ENCODE peak calls at places on chromosomes 11 and 22, in ten cellular contexts. P is body of pancreas, G is tibial nerve, M is HTR-8/SVneo, D is T-cell, S is nephron progenitor cell, R is AG04449, C is A172, Z is cardiac muscle cell, V is activated T-helper 1 cell treated with Interleukin-2 at 50 U/mL for 16 hours. O is an unnamed sample.

GRCh38 chr11:15158351-15159015 is 43.8 kb downstream of the INSC start:
- DNase-seq in P (no peak), G (no peak), M (no peak), D (no peak), S (no peak), R (no peak), C (no peak), Z (peak), V (no peak), O (no peak)

GRCh38 chr22:48717076-48717810 is 1110.4 kb downstream of the BRD1 start:
- DNase-seq in P (no peak), G (no peak), M (no peak), D (no peak), S (no peak), R (no peak), C (no peak), Z (no peak), V (no peak), O (no peak)

GRCh38 chr11:123454060-123454651 is 24.1 kb downstream of the GRAMD1B start:
- DNase-seq in P (no peak), G (no peak), M (no peak), D (no peak), S (no peak), R (no peak), C (peak), Z (peak), V (no peak), O (peak)

GRCh38 chr11:58770627-58771457 is 39.1 kb upstream of the GLYAT start:
- DNase-seq in P (no peak), G (no peak), M (no peak), D (no peak), S (no peak), R (no peak), C (peak), Z (no peak), V (no peak), O (no peak)

GRCh38 chr11:43943931-43944751 is 1.7 kb downstream of the C11orf96 start:
- DNase-seq in P (no peak), G (no peak), M (no peak), D (no peak), S (peak), R (no peak), C (peak), Z (peak), V (no peak), O (no peak)

GRCh38 chr11:130472434-130472961 is 24.1 kb downstream of the ADAMTS15 start:
- DNase-seq in P (no peak), G (no peak), M (no peak), D (no peak), S (no peak), R (no peak), C (no peak), Z (no peak), V (no peak), O (no peak)

GRCh38 chr22:37331034-37331428 is 48.7 kb downstream of the CYTH4 start:
- DNase-seq in P (no peak), G (no peak), M (no peak), D (no peak), S (no peak), R (no peak), C (no peak), Z (peak), V (no peak), O (no peak)

GRCh38 chr22:28716686-28717085 is 24.9 kb downstream of the CHEK2 start:
- DNase-seq in P (no peak), G (no peak), M (no peak), D (no peak), S (no peak), R (peak), C (no peak), Z (no peak), V (no peak), O (no peak)

GRCh38 chr11:100719809-100720221 is 32.7 kb downstream of the ARHGAP42 start:
- DNase-seq in P (peak), G (peak), M (peak), D (no peak), S (no peak), R (peak), C (peak), Z (peak), V (no peak), O (peak)

GRCh38 chr11:59669611-59670009 is 773 bp upstream of the PATL1 start:
- DNase-seq in P (peak), G (peak), M (peak), D (no peak), S (no peak), R (peak), C (no peak), Z (peak), V (no peak), O (peak)

GRCh38 chr11:2269601-2270321 is 627 bp downstream of the ASCL2 start:
- DNase-seq in P (no peak), G (peak), M (no peak), D (peak), S (peak), R (no peak), C (no peak), Z (peak), V (peak), O (peak)

GRCh38 chr11:57778318-57779037 is 16.9 kb downstream of the CTNND1 start:
- DNase-seq in P (peak), G (peak), M (peak), D (no peak), S (peak), R (peak), C (peak), Z (peak), V (no peak), O (peak)

GRCh38 chr11:134331565-134332188 is at the start of gene GLB1L2:
- DNase-seq in P (peak), G (peak), M (peak), D (peak), S (peak), R (no peak), C (peak), Z (peak), V (peak), O (peak)

GRCh38 chr11:122367809-122368231 is 251.8 kb upstream of the BLID start:
- DNase-seq in P (peak), G (peak), M (no peak), D (no peak), S (peak), R (no peak), C (no peak), Z (peak), V (no peak), O (peak)

GRCh38 chr11:68229601-68230000 is 16.5 kb upstream of the KMT5B start:
- DNase-seq in P (no peak), G (no peak), M (no peak), D (no peak), S (no peak), R (no peak), C (no peak), Z (no peak), V (no peak), O (no peak)

GRCh38 chr22:50115693-50116092 is 25.9 kb downstream of the MOV10L1 start:
- DNase-seq in P (no peak), G (no peak), M (no peak), D (no peak), S (no peak), R (no peak), C (peak), Z (peak), V (no peak), O (no peak)

GRCh38 chr11:44171518-44171917 is 76.0 kb downstream of the EXT2 start:
- DNase-seq in P (no peak), G (no peak), M (no peak), D (no peak), S (no peak), R (no peak), C (no peak), Z (no peak), V (no peak), O (no peak)

O was measured in small intestine.